ENCODE peak calls at places on chromosome 2, in five cellular contexts. R is A549, U is A172, Z is neural progenitor cell, H is non-pigmented ciliary epithelial cell. L is an unnamed sample.

GRCh38 chr2:239098288-239098970 is 250.5 kb downstream of the TWIST2 start:
- DNase-seq in Z (no peak), R (no peak), H (no peak), U (peak), L (no peak)

GRCh38 chr2:235556901-235557300 is 63.1 kb downstream of the AGAP1 start:
- DNase-seq in R (no peak), U (no peak), Z (no peak), H (no peak), L (no peak)

GRCh38 chr2:109238580-109238979 is 109.6 kb downstream of the SH3RF3 start:
- DNase-seq in R (no peak), Z (no peak), H (peak), U (peak), L (peak)

GRCh38 chr2:165793161-165793778 is 777 bp downstream of the GALNT3 start:
- DNase-seq in H (no peak), U (peak), Z (peak), R (no peak), L (no peak)

GRCh38 chr2:215425021-215425782 is 10.7 kb downstream of the FN1 start:
- DNase-seq in R (no peak), Z (no peak), U (no peak), H (no peak), L (no peak)

GRCh38 chr2:3589086-3589485 is 5.8 kb upstream of the COLEC11 start:
- DNase-seq in U (no peak), R (no peak), H (no peak), Z (no peak), L (no peak)

GRCh38 chr2:96505231-96505889 is at the start of gene NEURL3:
- DNase-seq in Z (no peak), H (no peak), R (peak), U (peak), L (no peak)

GRCh38 chr2:171225302-171225980 is 64.7 kb upstream of the TLK1 start:
- DNase-seq in H (peak), R (no peak), Z (no peak), U (peak), L (peak)

GRCh38 chr2:46775722-46776121 is 139.9 kb downstream of the MCFD2 start:
- DNase-seq in U (no peak), R (no peak), H (no peak), Z (no peak), L (no peak)

GRCh38 chr2:72813841-72814240 is 12.0 kb downstream of the EXOC6B start:
- DNase-seq in R (no peak), Z (no peak), U (no peak), H (no peak), L (no peak)

GRCh38 chr2:118667964-118668363 is 179.5 kb downstream of the EN1 start:
- DNase-seq in H (no peak), R (no peak), Z (no peak), U (peak), L (no peak)

GRCh38 chr2:207224814-207225482 is 59.2 kb upstream of the KLF7 start:
- DNase-seq in H (no peak), U (no peak), R (no peak), Z (no peak), L (no peak)

GRCh38 chr2:31335921-31336570 is 78.5 kb downstream of the XDH start:
- DNase-seq in R (no peak), H (peak), Z (no peak), U (peak), L (no peak)

GRCh38 chr2:170235860-170236638 is 58.1 kb downstream of the MYO3B start:
- DNase-seq in Z (peak), U (peak), H (no peak), R (peak), L (peak)

GRCh38 chr2:22855081-22855480 is 529.9 kb upstream of the KLHL29 start:
- DNase-seq in R (no peak), Z (peak), U (no peak), H (no peak), L (no peak)

GRCh38 chr2:98378901-98379300 is 32.6 kb downstream of the CNGA3 start:
- DNase-seq in R (no peak), Z (no peak), U (peak), H (no peak), L (no peak)

GRCh38 chr2:239391286-239392071 is 9.3 kb downstream of the HDAC4 start:
- DNase-seq in U (no peak), Z (no peak), R (no peak), H (no peak), L (no peak)

GRCh38 chr2:202249521-202249850 is 11.1 kb upstream of the SUMO1 start:
- DNase-seq in Z (no peak), R (no peak), H (no peak), U (peak), L (no peak)

GRCh38 chr2:20148841-20149702 is 75.9 kb downstream of the SDC1 start:
- DNase-seq in U (peak), R (no peak), Z (peak), H (peak), L (no peak)

GRCh38 chr2:27097341-27097740 is 10.8 kb downstream of the KHK start:
- DNase-seq in U (no peak), Z (no peak), H (no peak), R (no peak), L (no peak)

GRCh38 chr2:221833972-221834371 is 261.9 kb upstream of the EPHA4 start:
- DNase-seq in Z (no peak), U (no peak), H (no peak), R (no peak), L (no peak)

GRCh38 chr2:172702451-172702850 is 33.2 kb upstream of the RAPGEF4 start:
- DNase-seq in H (no peak), R (no peak), Z (no peak), U (no peak), L (no peak)